ENCODE peak calls at places on chromosomes 3 and 15, in five cellular contexts. U is A549, E is BE2C, K is esophagus squamous epithelium, X is psoas muscle. B is an unnamed sample.
A peak's percentile ranks its signal among the peaks of the same experiment; 100 is the strongest.

GRCh38 chr15:67176195-67176971 is 78.1 kb downstream of the AAGAB start:
- DNase-seq in U (no peak), X (peak; percentile 84), K (no peak), E (no peak), B (peak; percentile 42)

GRCh38 chr3:132730891-132731580 is 8.8 kb upstream of the NPHP3 start:
- DNase-seq in X (no peak), K (no peak), U (peak; percentile 39), E (peak; percentile 39), B (peak; percentile 20)

GRCh38 chr3:121330586-121330985 is 215.2 kb downstream of the POLQ start:
- DNase-seq in U (no peak), K (no peak), E (no peak), X (no peak), B (no peak)

GRCh38 chr3:30342319-30343060 is 263.9 kb upstream of the TGFBR2 start:
- DNase-seq in X (no peak), E (peak; percentile 13), K (no peak), U (peak; percentile 89), B (no peak)

GRCh38 chr15:101492752-101493692 is 3.5 kb upstream of the PCSK6 start:
- DNase-seq in U (no peak), E (no peak), X (no peak), K (no peak), B (no peak)

GRCh38 chr15:100372695-100373036 is 30.9 kb upstream of the ADAMTS17 start:
- DNase-seq in X (peak; percentile 69), K (no peak), E (no peak), U (no peak), B (no peak)

GRCh38 chr15:60835974-60836373 is 357.0 kb upstream of the ICE2 start:
- DNase-seq in X (no peak), K (no peak), U (no peak), E (no peak), B (no peak)

GRCh38 chr3:177150218-177150916 is 46.9 kb downstream of the TBL1XR1 start:
- DNase-seq in U (no peak), K (no peak), E (no peak), X (no peak), B (no peak)

DNA sequence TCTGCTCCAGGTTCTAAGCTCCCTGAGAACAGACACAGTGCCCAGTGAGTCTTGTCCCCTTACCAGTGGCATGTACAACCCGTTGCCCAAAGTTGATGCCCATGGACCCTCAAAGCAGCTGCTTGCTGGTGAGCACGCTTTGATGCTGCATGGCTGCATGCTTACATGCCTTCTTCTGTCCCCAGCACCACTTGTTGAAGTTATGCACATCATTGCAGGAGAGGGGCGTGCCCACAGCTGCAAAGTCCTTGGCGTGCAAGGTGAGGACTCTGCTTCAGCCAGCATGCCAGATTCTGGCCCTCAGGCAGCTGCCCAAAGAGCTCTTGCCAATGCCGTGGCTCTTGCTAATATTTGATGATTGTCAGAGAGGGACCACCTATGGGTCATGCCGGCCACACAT is 128.3 kb downstream of the SLCO3A1 start:
- DNase-seq in X (no peak), E (no peak), U (no peak), K (no peak), B (no peak)
- H3K9me3 ChIP-seq in X (no peaks in the 10 kb centered on the region), E (no peaks in the 10 kb centered on the region), U (no peaks in the 10 kb centered on the region), K (no peaks in the 10 kb centered on the region), B (no peaks in the 10 kb centered on the region)

GRCh38 chr3:482479-482878 is 285.9 kb downstream of the CHL1 start:
- DNase-seq in E (no peak), K (no peak), X (no peak), U (no peak), B (no peak)
- H3K9me3 ChIP-seq in E (no peaks in the 10 kb centered on the region), K (peaks cover 7% of the 10 kb centered on the region), X (peaks cover 7% of the 10 kb centered on the region), U (no peaks in the 10 kb centered on the region), B (peaks cover 3% of the 10 kb centered on the region)

GRCh38 chr15:27480642-27481041 is 509.7 kb downstream of the GABRG3 start:
- DNase-seq in X (no peak), U (no peak), E (no peak), K (no peak), B (no peak)
- H3K9me3 ChIP-seq in X (no peaks in the 10 kb centered on the region), U (peaks cover 8% of the 10 kb centered on the region), E (no peaks in the 10 kb centered on the region), K (no peaks in the 10 kb centered on the region), B (no peaks in the 10 kb centered on the region)

DNA sequence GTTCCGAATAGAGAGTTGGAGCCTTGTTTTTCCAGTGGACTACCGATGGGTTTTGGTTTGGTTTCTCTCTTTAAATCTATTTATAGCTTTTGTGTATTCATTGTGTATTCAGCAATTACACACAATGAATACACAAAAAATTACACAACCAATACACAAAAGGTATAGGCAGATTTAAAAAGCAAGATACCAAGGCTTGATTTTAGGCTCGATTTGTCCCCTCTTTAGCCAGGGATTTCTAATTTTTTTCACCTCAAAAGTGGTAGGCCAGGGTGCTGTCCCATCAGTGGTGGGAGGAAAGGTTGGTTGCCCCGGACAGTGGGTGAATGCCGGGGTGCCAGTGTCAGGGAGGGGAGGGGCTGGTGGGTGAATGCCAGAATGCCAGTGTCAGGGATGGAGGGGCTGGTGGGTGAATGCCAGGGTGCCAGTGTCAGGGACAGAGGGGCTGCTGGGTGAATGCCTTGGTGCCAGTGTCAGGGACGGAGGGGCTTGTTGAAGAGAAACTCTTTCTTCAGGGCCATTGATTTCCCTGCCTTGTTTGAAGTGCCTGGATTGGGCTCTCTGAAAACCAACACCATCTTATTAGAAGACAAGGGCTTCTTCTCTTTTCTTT is 186.2 kb downstream of the GOLGA6L6 start:
- DNase-seq in K (no peak), X (peak; percentile 51), E (no peak), U (no peak), B (no peak)
- H3K9me3 ChIP-seq in K (peaks cover 10% of the 10 kb centered on the region), X (no peaks in the 10 kb centered on the region), E (no peaks in the 10 kb centered on the region), U (peaks cover 13% of the 10 kb centered on the region), B (no peaks in the 10 kb centered on the region)

GRCh38 chr3:66898155-66898554 is 100.0 kb upstream of the KBTBD8 start:
- DNase-seq in K (no peak), X (no peak), U (no peak), E (no peak), B (no peak)
- H3K9me3 ChIP-seq in K (peaks cover 20% of the 10 kb centered on the region), X (peaks cover 15% of the 10 kb centered on the region), U (peaks cover 5% of the 10 kb centered on the region), E (no peaks in the 10 kb centered on the region), B (peaks cover 6% of the 10 kb centered on the region)